ENCODE peak calls at places on chromosomes 5 and 9, in five cellular contexts. One of them, this sample, is unnamed.

GRCh38 chr5:36442796-36443195 is 141.1 kb upstream of the RANBP3L start:
- DNase-seq in fibroblast of lung: peak
- DNase-seq in HFF-Myc: peak
- DNase-seq in breast epithelium: no peak
- DNase-seq in endodermal cell: no peak
- DNase-seq in this sample: peak

GRCh38 chr5:114412509-114413171 is 50.8 kb downstream of the KCNN2 start:
- DNase-seq in fibroblast of lung: peak
- DNase-seq in HFF-Myc: peak
- DNase-seq in breast epithelium: no peak
- DNase-seq in endodermal cell: no peak
- DNase-seq in this sample: peak

GRCh38 chr5:57696906-57697590 is 214.4 kb upstream of the ACTBL2 start:
- DNase-seq in fibroblast of lung: peak
- DNase-seq in HFF-Myc: no peak
- DNase-seq in breast epithelium: no peak
- DNase-seq in endodermal cell: no peak
- DNase-seq in this sample: peak

GRCh38 chr9:133715866-133716563 is 22.1 kb downstream of the SARDH start:
- DNase-seq in fibroblast of lung: peak
- DNase-seq in HFF-Myc: no peak
- DNase-seq in breast epithelium: no peak
- DNase-seq in endodermal cell: peak
- DNase-seq in this sample: peak

GRCh38 chr5:174491761-174492350 is 232.5 kb upstream of the MSX2 start:
- DNase-seq in fibroblast of lung: no peak
- DNase-seq in HFF-Myc: no peak
- DNase-seq in breast epithelium: no peak
- DNase-seq in endodermal cell: no peak
- DNase-seq in this sample: no peak

GRCh38 chr9:134058716-134059115 is 9.1 kb downstream of the BRD3 start:
- DNase-seq in fibroblast of lung: no peak
- DNase-seq in HFF-Myc: no peak
- DNase-seq in breast epithelium: no peak
- DNase-seq in endodermal cell: no peak
- DNase-seq in this sample: peak

GRCh38 chr9:134634190-134634589 is 7.4 kb upstream of the COL5A1 start:
- DNase-seq in fibroblast of lung: no peak
- DNase-seq in HFF-Myc: no peak
- DNase-seq in breast epithelium: no peak
- DNase-seq in endodermal cell: no peak
- DNase-seq in this sample: no peak

GRCh38 chr9:121447341-121447834 is 52.3 kb downstream of the GGTA1 start:
- DNase-seq in fibroblast of lung: peak
- DNase-seq in HFF-Myc: peak
- DNase-seq in breast epithelium: no peak
- DNase-seq in endodermal cell: no peak
- DNase-seq in this sample: peak

GRCh38 chr9:101337237-101337636 is 47.6 kb downstream of the BAAT start:
- DNase-seq in fibroblast of lung: no peak
- DNase-seq in HFF-Myc: no peak
- DNase-seq in breast epithelium: no peak
- DNase-seq in endodermal cell: no peak
- DNase-seq in this sample: no peak

GRCh38 chr5:108054349-108054748 is 327.5 kb downstream of the FBXL17 start:
- DNase-seq in fibroblast of lung: no peak
- DNase-seq in HFF-Myc: no peak
- DNase-seq in breast epithelium: no peak
- DNase-seq in endodermal cell: no peak
- DNase-seq in this sample: no peak

GRCh38 chr5:180205936-180206335 is 3.1 kb downstream of the RASGEF1C start:
- DNase-seq in fibroblast of lung: no peak
- DNase-seq in HFF-Myc: no peak
- DNase-seq in breast epithelium: no peak
- DNase-seq in endodermal cell: no peak
- DNase-seq in this sample: no peak

GRCh38 chr5:72485366-72486052 is 21.7 kb downstream of the ZNF366 start:
- DNase-seq in fibroblast of lung: no peak
- DNase-seq in HFF-Myc: no peak
- DNase-seq in breast epithelium: peak
- DNase-seq in endodermal cell: no peak
- DNase-seq in this sample: no peak

GRCh38 chr5:156414381-156414780 is 87.4 kb downstream of the SGCD start:
- DNase-seq in fibroblast of lung: no peak
- DNase-seq in HFF-Myc: no peak
- DNase-seq in breast epithelium: no peak
- DNase-seq in endodermal cell: no peak
- DNase-seq in this sample: peak

GRCh38 chr5:103120607-103121200 is 603 bp downstream of the PPIP5K2 start:
- DNase-seq in fibroblast of lung: peak
- DNase-seq in HFF-Myc: no peak
- DNase-seq in breast epithelium: no peak
- DNase-seq in endodermal cell: peak
- DNase-seq in this sample: peak

GRCh38 chr9:92636627-92637026 is 33.3 kb downstream of the IPPK start:
- DNase-seq in fibroblast of lung: no peak
- DNase-seq in HFF-Myc: no peak
- DNase-seq in breast epithelium: no peak
- DNase-seq in endodermal cell: peak
- DNase-seq in this sample: no peak

GRCh38 chr9:107755267-107755666 is 265.7 kb upstream of the KLF4 start:
- DNase-seq in fibroblast of lung: peak
- DNase-seq in HFF-Myc: peak
- DNase-seq in breast epithelium: peak
- DNase-seq in endodermal cell: no peak
- DNase-seq in this sample: peak

DNA sequence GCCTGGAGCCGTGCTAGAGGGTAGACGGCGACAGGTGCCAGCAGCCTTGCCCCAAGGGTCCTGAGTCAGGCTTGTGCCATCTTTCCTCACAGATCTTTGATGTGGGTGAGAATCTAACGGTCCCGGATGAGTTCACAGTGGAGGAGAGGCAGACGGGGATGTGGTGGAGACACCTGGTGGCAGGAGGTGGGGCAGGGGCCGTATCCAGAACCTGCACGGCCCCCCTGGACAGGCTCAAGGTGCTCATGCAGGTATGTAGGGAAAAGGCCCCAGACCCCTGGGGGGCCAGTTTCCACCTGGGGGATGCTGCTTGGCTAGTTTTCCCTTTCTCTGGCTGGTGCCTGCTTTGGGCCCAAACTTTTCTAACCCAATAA is 24.0 kb downstream of the PTGES2 start:
- DNase-seq in fibroblast of lung: no peak
- DNase-seq in HFF-Myc: no peak
- DNase-seq in breast epithelium: no peak
- DNase-seq in endodermal cell: peak
- DNase-seq in this sample: no peak
- TF ChIP-seq CTCF in fibroblast of lung: peak
- TF ChIP-seq CTCF in HFF-Myc: no peak
- TF ChIP-seq CTCF in breast epithelium: no peak
- TF ChIP-seq CTCF in endodermal cell: peak
- TF ChIP-seq CTCF in this sample: no peak

DNA sequence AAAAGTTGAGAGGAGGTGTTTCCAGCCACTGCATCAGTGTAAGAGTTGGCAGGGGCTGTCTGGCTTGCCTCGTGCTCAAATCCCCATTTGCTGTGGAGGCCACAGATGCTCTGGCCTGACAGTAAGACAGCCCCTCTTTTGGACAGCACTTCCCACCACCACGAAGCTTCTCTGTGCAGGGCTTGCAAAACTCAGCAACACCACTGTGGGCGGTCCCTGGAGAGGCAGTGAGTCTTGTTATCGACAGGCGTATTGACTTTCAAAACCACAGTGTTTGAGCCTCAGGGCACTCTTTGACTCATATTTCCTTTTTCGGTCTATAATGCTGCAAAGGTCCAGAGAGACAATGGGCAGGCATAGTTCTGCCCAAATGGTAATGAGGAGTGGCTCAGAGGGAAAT is 539.5 kb downstream of the EBF1 start:
- DNase-seq in fibroblast of lung: no peak
- DNase-seq in HFF-Myc: no peak
- DNase-seq in breast epithelium: no peak
- DNase-seq in endodermal cell: no peak
- DNase-seq in this sample: peak
- H3K4me3 ChIP-seq in fibroblast of lung: no peak
- H3K4me3 ChIP-seq in HFF-Myc: no peak
- H3K4me3 ChIP-seq in breast epithelium: no peak
- H3K4me3 ChIP-seq in endodermal cell: no peak
- H3K4me3 ChIP-seq in this sample: no peak

DNA sequence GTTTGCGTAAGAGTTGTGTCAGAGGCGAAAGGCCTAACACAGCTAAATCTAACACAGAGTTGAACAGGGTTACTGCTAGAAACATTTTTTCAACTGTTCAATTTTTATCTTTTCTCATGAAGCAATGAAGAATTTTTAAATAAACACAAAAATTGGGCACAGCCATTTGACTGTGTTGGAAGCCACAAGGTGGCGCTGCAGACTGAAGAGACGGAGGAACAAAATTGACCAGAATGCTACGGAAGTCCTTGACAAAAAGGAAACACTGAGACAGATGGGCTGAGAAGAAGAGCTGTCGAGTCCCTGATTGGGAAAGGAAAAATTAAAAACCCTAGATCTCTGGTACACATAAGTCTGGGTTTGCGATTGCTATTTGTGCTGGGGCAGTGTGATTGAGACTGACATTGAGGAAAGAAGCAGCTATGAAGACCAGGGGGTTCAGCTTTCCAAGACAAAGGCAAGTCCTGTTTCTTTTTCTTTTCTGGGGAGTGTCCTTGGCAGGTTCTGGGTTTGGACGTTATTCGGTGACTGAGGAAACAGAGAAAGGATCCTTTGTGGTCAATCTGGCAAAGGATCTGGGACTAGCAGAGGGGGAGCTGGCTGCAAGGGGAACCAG is at the start of gene PCDHB9:
- DNase-seq in fibroblast of lung: peak
- DNase-seq in HFF-Myc: no peak
- DNase-seq in breast epithelium: no peak
- DNase-seq in endodermal cell: peak
- DNase-seq in this sample: peak
- TF ChIP-seq CTCF in fibroblast of lung: peak
- TF ChIP-seq CTCF in HFF-Myc: peak
- TF ChIP-seq CTCF in breast epithelium: no peak
- TF ChIP-seq CTCF in endodermal cell: peak
- TF ChIP-seq CTCF in this sample: peak

GRCh38 chr5:1110260-1110929 is 1.5 kb downstream of the SLC12A7 start:
- DNase-seq in fibroblast of lung: no peak
- DNase-seq in HFF-Myc: no peak
- DNase-seq in breast epithelium: no peak
- DNase-seq in endodermal cell: no peak
- DNase-seq in this sample: no peak

GRCh38 chr5:1108865-1109174 is 3.0 kb downstream of the SLC12A7 start:
- DNase-seq in fibroblast of lung: no peak
- DNase-seq in HFF-Myc: no peak
- DNase-seq in breast epithelium: no peak
- DNase-seq in endodermal cell: no peak
- DNase-seq in this sample: no peak

GRCh38 chr5:1110930-1111726 is 735 bp downstream of the SLC12A7 start:
- DNase-seq in fibroblast of lung: peak
- DNase-seq in HFF-Myc: no peak
- DNase-seq in breast epithelium: no peak
- DNase-seq in endodermal cell: peak
- DNase-seq in this sample: no peak

GRCh38 chr5:1108008-1108864 is 3.6 kb downstream of the SLC12A7 start:
- DNase-seq in fibroblast of lung: no peak
- DNase-seq in HFF-Myc: no peak
- DNase-seq in breast epithelium: no peak
- DNase-seq in endodermal cell: no peak
- DNase-seq in this sample: no peak

DNA sequence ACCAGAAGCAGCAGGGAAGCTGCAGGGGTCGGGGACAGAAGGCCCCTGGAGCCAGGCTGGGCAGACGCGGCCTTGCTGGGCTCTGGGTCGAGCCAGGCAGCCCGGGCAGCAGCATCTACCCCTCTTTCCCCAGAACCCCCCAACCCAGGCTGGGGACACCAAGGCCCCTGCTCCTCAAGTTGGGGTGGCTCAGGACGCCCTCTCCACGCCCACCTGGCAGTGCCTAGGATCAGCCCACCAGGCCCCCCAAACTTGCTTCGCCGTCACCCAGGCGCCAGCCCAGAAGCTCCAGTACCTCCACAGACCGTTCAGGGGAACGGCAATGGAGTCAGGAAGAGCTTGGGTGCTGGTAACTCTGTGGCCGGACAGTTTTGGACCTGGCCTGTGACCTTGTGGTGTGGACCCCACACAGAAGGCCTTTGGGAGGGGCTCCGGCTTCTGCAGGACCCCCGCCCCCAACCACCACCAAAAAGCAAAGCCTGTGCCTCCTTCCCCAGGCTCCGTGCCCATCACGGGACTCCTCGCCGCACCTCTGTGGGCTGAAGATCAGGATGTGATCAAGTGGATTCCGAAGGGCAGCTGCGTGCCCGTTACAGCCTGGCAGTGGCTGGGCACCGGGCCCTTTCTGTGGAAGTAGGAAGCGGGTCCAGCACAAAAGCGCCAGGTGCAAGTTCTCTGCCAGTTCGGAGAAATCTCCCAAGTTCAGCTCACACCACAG is 2.2 kb downstream of the SLC12A7 start:
- DNase-seq in fibroblast of lung: no peak
- DNase-seq in HFF-Myc: no peak
- DNase-seq in breast epithelium: no peak
- DNase-seq in endodermal cell: no peak
- DNase-seq in this sample: no peak
- H3K4me3 ChIP-seq in fibroblast of lung: no peak
- H3K4me3 ChIP-seq in HFF-Myc: no peak
- H3K4me3 ChIP-seq in breast epithelium: peak
- H3K4me3 ChIP-seq in endodermal cell: no peak
- H3K4me3 ChIP-seq in this sample: no peak

GRCh38 chr5:169100735-169101075 is 200.2 kb downstream of the SLIT3 start:
- DNase-seq in fibroblast of lung: no peak
- DNase-seq in HFF-Myc: peak
- DNase-seq in breast epithelium: peak
- DNase-seq in endodermal cell: peak
- DNase-seq in this sample: peak
- TF ChIP-seq CTCF in fibroblast of lung: no peak
- TF ChIP-seq CTCF in HFF-Myc: no peak
- TF ChIP-seq CTCF in breast epithelium: no peak
- TF ChIP-seq CTCF in endodermal cell: peak
- TF ChIP-seq CTCF in this sample: no peak